ENCODE peak calls at places on chromosomes 4 and X, in nine cellular contexts. L, D, Q, F, R, N, H, E and I are unnamed samples.

GRCh38 chrX:154761977-154762528 is 611 bp upstream of the DKC1 start:
- DNase-seq in R (no peak), Q (no peak), E (no peak), D (no peak), N (peak; percentile 18), F (no peak), L (no peak), H (peak; percentile 11), I (no peak)

GRCh38 chr4:5753766-5754528 is 42.9 kb downstream of the EVC start:
- DNase-seq in E (no peak), L (no peak), D (peak; percentile 45), Q (no peak), R (peak; percentile 20), N (no peak), F (no peak), H (no peak), I (peak; percentile 26)

GRCh38 chrX:22952011-22952410 is 47.7 kb upstream of the DDX53 start:
- DNase-seq in H (no peak), Q (no peak), R (peak; percentile 29), N (no peak), F (no peak), D (no peak), E (no peak), L (no peak), I (peak; percentile 26)

GRCh38 chr4:138765442-138765841 is 250.1 kb upstream of the NOCT start:
- DNase-seq in N (no peak), F (no peak), L (no peak), E (no peak), H (no peak), D (no peak), R (no peak), Q (no peak), I (no peak)

GRCh38 chrX:1518512-1518911 is 18.5 kb downstream of the P2RY8 start:
- DNase-seq in F (no peak), H (peak; percentile 29), E (no peak), N (no peak), Q (no peak), L (no peak), D (no peak), R (no peak), I (no peak)

GRCh38 chrX:119753639-119754257 is 4.6 kb upstream of the SOWAHD start:
- DNase-seq in N (no peak), F (no peak), H (peak; percentile 69), D (no peak), E (no peak), Q (no peak), R (no peak), L (no peak), I (no peak)

GRCh38 chr4:139770361-139770760 is 104.7 kb downstream of the MGST2 start:
- DNase-seq in E (no peak), L (no peak), Q (no peak), R (no peak), D (no peak), H (no peak), F (no peak), N (no peak), I (no peak)

GRCh38 chr4:113433536-113434246 is 327.8 kb downstream of the CAMK2D start:
- DNase-seq in Q (no peak), H (no peak), D (no peak), F (no peak), R (no peak), N (no peak), L (no peak), E (no peak), I (no peak)

GRCh38 chr4:114659386-114660008 is 60.9 kb downstream of the UGT8 start:
- DNase-seq in E (no peak), F (no peak), L (peak; percentile 42), D (peak; percentile 47), Q (peak; percentile 57), N (peak; percentile 68), H (peak; percentile 80), R (peak; percentile 22), I (peak; percentile 13)

GRCh38 chrX:13938053-13938765 is 91.5 kb downstream of the GEMIN8 start:
- DNase-seq in F (peak; percentile 21), D (peak; percentile 72), H (no peak), L (no peak), E (peak; percentile 16), R (no peak), Q (no peak), N (peak; percentile 39), I (peak; percentile 26)

GRCh38 chrX:139739138-139739537 is 31.2 kb upstream of the MCF2 start:
- DNase-seq in R (peak; percentile 63), L (no peak), F (no peak), D (no peak), Q (no peak), H (no peak), E (no peak), N (no peak), I (peak; percentile 8)

GRCh38 chr4:150628073-150628472 is 46.1 kb downstream of the MAB21L2 start:
- DNase-seq in H (no peak), L (no peak), R (no peak), E (no peak), Q (no peak), F (no peak), N (no peak), D (no peak), I (no peak)

GRCh38 chrX:13418126-13419091 is 98.6 kb upstream of the ATXN3L start:
- DNase-seq in Q (no peak), N (no peak), D (no peak), H (no peak), E (no peak), L (no peak), F (no peak), R (peak; percentile 65), I (no peak)

GRCh38 chr4:48262484-48262883 is 7.2 kb downstream of the TEC start:
- DNase-seq in F (no peak), R (no peak), N (no peak), E (no peak), Q (no peak), H (no peak), L (no peak), D (no peak), I (no peak)

GRCh38 chr4:48259748-48260147 is 9.9 kb downstream of the TEC start:
- DNase-seq in R (no peak), N (no peak), E (no peak), F (no peak), Q (no peak), L (no peak), H (no peak), D (no peak), I (no peak)

GRCh38 chr4:48258845-48259397 is 10.7 kb downstream of the TEC start:
- DNase-seq in R (no peak), L (no peak), D (no peak), F (no peak), E (no peak), Q (no peak), N (no peak), H (no peak), I (no peak)

GRCh38 chr4:48262926-48263325 is 6.7 kb downstream of the TEC start:
- DNase-seq in E (no peak), R (no peak), H (no peak), Q (no peak), F (no peak), L (no peak), N (no peak), D (no peak), I (peak; percentile 5)

GRCh38 chr4:48261288-48261687 is 8.3 kb downstream of the TEC start:
- DNase-seq in R (no peak), L (no peak), E (no peak), D (no peak), Q (no peak), N (no peak), F (no peak), H (no peak), I (no peak)
- H3K4me3 ChIP-seq in R (no peak overlapping the region), L (no peak overlapping the region), E (no peak overlapping the region), D (no peak overlapping the region), Q (no peak overlapping the region), N (no peak overlapping the region), F (no peak overlapping the region), H (no peak overlapping the region), I (no peak overlapping the region)

DNA sequence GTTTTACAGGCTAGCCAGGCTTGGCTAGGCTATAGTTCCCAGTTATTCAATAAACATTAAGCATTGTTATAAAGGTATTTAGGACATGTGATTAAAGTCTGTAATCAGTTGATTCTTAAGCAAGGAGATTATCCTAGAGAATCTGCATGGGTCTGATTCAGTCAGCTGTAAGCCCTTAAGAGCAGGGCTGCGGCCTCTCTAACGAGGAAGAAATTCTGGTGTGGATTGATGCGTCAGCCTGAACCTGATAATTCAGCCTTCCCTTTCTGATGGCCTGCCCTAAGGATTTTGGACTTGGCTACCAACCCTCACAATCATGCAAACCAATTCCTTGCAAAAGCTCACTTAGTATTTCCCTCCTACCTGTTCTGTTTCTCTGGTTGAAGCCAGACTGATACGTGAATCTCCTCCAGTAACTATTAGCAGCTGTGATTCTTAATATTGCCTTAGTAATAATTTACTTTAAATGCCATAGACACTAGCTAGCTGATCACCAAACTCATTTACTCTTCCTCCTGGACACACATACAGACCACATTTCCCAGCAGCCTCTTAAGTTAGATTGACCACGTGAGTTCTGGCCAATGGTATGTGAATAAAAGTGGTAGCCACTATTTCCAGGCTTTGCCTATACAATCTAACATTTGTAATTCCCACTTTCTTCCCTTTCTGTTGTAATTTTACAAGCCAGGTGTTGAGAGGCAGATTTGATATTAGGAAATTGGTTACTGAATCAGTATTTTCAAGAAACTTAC is 678.0 kb upstream of the INTU start:
- DNase-seq in H (no peak), N (no peak), F (no peak), R (no peak), Q (no peak), E (no peak), D (no peak), L (no peak), I (no peak)
- H3K9me3 ChIP-seq in H (no peaks in the 10 kb centered on the region), N (no peaks in the 10 kb centered on the region), F (no peaks in the 10 kb centered on the region), R (no peaks in the 10 kb centered on the region), Q (no peaks in the 10 kb centered on the region), E (no peaks in the 10 kb centered on the region), D (no peaks in the 10 kb centered on the region), L (no peaks in the 10 kb centered on the region), I (no peaks in the 10 kb centered on the region)

GRCh38 chrX:53642326-53642725 is 44.2 kb downstream of the HUWE1 start:
- DNase-seq in E (no peak), L (no peak), F (no peak), R (no peak), Q (no peak), N (no peak), H (no peak), D (no peak), I (no peak)

GRCh38 chrX:53639257-53639656 is 47.3 kb downstream of the HUWE1 start:
- DNase-seq in N (no peak), L (no peak), H (no peak), Q (no peak), D (no peak), E (no peak), R (no peak), F (no peak), I (no peak)

GRCh38 chrX:53637479-53637878 is 49.0 kb downstream of the HUWE1 start:
- DNase-seq in L (no peak), Q (no peak), H (no peak), E (no peak), D (no peak), R (no peak), N (no peak), F (no peak), I (no peak)
- H3K36me3 ChIP-seq in L (peaks cover 14% of the 10 kb centered on the region), Q (no peaks in the 10 kb centered on the region), H (peaks cover 95% of the 10 kb centered on the region), E (peaks cover 2% of the 10 kb centered on the region), D (peaks cover 47% of the 10 kb centered on the region), R (peaks cover 54% of the 10 kb centered on the region), N (no peaks in the 10 kb centered on the region), F (peaks cover 53% of the 10 kb centered on the region), I (peaks cover 65% of the 10 kb centered on the region)

GRCh38 chr4:59044316-59044715 is 1934.1 kb upstream of the IGFBP7 start:
- DNase-seq in N (no peak), H (no peak), E (no peak), F (no peak), L (no peak), Q (no peak), R (no peak), D (no peak), I (no peak)

GRCh38 chr4:59039046-59039445 is 1928.9 kb upstream of the IGFBP7 start:
- DNase-seq in Q (no peak), D (no peak), F (no peak), E (no peak), L (no peak), R (no peak), H (no peak), N (no peak), I (no peak)
- H3K4me3 ChIP-seq in Q (no peak overlapping the region), D (no peak overlapping the region), F (no peak overlapping the region), E (no peak overlapping the region), L (no peak overlapping the region), R (no peak overlapping the region), H (no peak overlapping the region), N (no peak overlapping the region), I (no peak overlapping the region)